ENCODE peak calls at places on chromosomes 1 and 21, in six cellular contexts. D, Y, J, M, W and S are unnamed samples.

GRCh38 chr1:7315316-7315715 is 455.8 kb upstream of the VAMP3 start:
- DNase-seq in D (peak), Y (no peak), J (no peak), M (no peak), W (no peak), S (no peak)

GRCh38 chr1:25991937-25992688 is 5.8 kb downstream of the PAFAH2 start:
- DNase-seq in D (peak), Y (no peak), J (no peak), M (no peak), W (no peak), S (no peak)

GRCh38 chr1:15323989-15324866 is 77.2 kb downstream of the FHAD1 start:
- DNase-seq in D (peak), Y (peak), J (no peak), M (no peak), W (no peak), S (peak)

GRCh38 chr1:229048221-229048620 is 222.7 kb upstream of the RAB4A start:
- DNase-seq in D (no peak), Y (no peak), J (no peak), M (no peak), W (no peak), S (no peak)

GRCh38 chr1:213829806-213830205 is 158.0 kb upstream of the PROX1 start:
- DNase-seq in D (no peak), Y (no peak), J (no peak), M (no peak), W (no peak), S (no peak)

GRCh38 chr1:148372731-148373130 is 110.4 kb downstream of the PPIAL4G start:
- DNase-seq in D (peak), Y (no peak), J (no peak), M (no peak), W (no peak), S (no peak)

GRCh38 chr1:99180915-99181314 is 83.4 kb upstream of the PLPPR4 start:
- DNase-seq in D (no peak), Y (no peak), J (no peak), M (no peak), W (no peak), S (no peak)

GRCh38 chr1:227729881-227730629 is 5.0 kb downstream of the JMJD4 start:
- DNase-seq in D (peak), Y (peak), J (peak), M (peak), W (no peak), S (peak)

GRCh38 chr21:34530264-34530663 is 18.3 kb upstream of the KCNE1 start:
- DNase-seq in D (peak), Y (no peak), J (no peak), M (peak), W (no peak), S (no peak)

GRCh38 chr1:162072770-162073169 is 3.3 kb downstream of the NOS1AP start:
- DNase-seq in D (no peak), Y (no peak), J (no peak), M (no peak), W (no peak), S (no peak)

GRCh38 chr1:162069334-162070093 is at the start of gene NOS1AP:
- DNase-seq in D (peak), Y (peak), J (peak), M (peak), W (peak), S (peak)

GRCh38 chr1:162070825-162071224 is 1.3 kb downstream of the NOS1AP start:
- DNase-seq in D (no peak), Y (peak), J (no peak), M (no peak), W (no peak), S (peak)

GRCh38 chr1:162074548-162074947 is 5.1 kb downstream of the NOS1AP start:
- DNase-seq in D (no peak), Y (peak), J (peak), M (no peak), W (peak), S (no peak)

GRCh38 chr1:162070094-162070748 is 730 bp downstream of the NOS1AP start:
- DNase-seq in D (peak), Y (peak), J (no peak), M (no peak), W (peak), S (peak)
- TF ChIP-seq EZH2 in D (peak), Y (no peak), J (no peak), M (peak), W (no peak), S (no peak)

GRCh38 chr21:32800056-32800455 is 28.5 kb upstream of the PAXBP1 start:
- DNase-seq in D (no peak), Y (no peak), J (no peak), M (no peak), W (no peak), S (no peak)

GRCh38 chr21:32795802-32796489 is 24.4 kb upstream of the PAXBP1 start:
- DNase-seq in D (no peak), Y (no peak), J (no peak), M (no peak), W (no peak), S (no peak)

GRCh38 chr21:32797679-32798078 is 26.1 kb upstream of the PAXBP1 start:
- DNase-seq in D (no peak), Y (no peak), J (no peak), M (no peak), W (no peak), S (no peak)

GRCh38 chr21:32794643-32795042 is 23.1 kb upstream of the PAXBP1 start:
- DNase-seq in D (no peak), Y (no peak), J (no peak), M (no peak), W (no peak), S (no peak)

GRCh38 chr21:32795376-32795775 is 23.8 kb upstream of the PAXBP1 start:
- DNase-seq in D (no peak), Y (no peak), J (no peak), M (no peak), W (no peak), S (no peak)
- TF ChIP-seq EZH2 in D (no peak), Y (no peak), J (no peak), M (no peak), W (no peak), S (no peak)

DNA sequence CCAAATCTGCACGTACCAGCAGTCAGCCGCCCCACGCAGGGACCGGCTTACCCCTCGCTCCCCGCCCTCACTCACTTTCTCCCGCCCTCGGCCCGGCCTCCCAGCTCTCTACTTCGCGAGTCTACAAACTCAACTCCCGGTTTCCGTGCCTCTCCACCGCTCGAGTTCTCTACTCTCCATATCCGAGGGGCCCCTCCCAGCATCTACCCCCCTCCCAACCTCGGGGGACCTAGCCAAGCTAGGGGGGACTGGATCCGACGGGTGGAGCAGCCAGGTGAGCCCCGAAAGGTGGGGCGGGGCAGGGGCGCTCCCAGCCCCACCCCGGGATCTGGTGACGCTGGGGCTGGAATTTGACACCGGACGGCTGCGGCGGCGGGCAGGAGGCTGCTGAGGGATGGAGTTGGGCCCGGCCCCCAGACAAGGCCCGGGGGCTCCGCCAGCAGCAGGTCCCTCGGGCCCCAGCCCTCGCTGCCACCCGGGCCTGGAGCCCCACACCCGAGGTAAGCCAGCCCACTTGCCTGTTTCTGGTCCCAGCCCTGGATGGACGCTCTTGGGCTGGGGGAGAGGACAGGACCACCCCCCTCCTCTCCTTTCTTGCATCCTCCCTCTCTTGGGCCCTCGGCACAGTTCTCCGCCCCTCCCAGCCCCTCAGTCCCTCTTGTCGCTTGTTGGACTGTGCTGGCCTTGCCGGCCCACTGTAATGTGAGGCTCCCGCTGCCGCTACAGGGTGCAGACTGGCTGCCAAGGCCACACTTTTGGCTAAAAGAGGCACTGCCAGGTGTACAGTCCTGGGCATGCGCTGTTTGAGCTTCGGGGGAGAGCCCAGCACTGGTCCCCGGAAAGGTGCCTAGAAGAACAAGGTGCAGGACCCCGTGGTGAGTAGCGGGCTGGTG is at the start of gene ARTN:
- DNase-seq in D (peak), Y (peak), J (peak), M (no peak), W (peak), S (peak)
- TF ChIP-seq EZH2 in D (no peak), Y (no peak), J (no peak), M (no peak), W (no peak), S (no peak)

DNA sequence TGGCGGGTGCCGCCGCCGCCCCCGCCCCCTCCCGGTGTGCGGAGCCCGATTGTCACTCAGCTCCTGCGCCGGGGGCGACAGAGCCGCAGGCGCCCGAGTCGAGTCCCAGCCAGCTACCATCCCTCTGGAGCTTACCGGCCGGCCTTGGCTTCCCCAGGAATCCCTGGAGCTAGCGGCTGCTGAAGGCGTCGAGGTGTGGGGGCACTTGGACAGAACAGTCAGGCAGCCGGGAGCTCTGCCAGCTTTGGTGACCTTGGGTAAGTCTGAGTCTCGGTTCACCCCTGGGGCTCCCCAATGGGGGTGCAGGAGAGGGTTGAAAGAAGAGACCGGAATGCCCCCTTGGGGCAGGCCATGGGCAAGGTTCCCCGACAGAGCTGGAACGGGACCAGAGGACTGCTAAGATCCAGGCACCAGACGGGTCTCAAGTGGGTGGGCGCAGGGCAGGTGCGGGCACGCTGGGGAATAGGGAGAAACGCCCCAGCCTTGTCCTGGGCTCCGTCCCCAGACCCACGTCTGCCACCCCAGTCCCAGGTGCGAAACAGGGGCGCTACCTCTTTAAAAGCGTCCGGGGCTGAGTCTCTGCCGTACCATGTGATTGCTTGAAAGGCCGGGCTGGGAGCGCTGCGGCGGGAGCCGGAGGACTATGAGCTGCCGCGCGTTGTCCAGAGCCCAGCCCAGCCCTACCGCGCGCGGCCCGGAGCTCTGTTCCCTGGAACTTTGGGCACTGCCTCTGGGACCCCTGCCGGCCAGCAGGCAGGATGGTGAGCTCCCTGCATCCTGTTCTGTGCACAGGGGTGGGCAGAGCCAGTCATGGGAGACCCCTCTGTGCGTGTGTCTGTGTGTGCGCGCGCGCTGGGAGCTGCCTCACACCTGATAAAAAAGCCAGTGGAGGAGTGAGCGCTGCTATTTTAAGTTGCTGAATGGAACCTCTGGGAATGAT is at the start of gene ADORA1:
- DNase-seq in D (peak), Y (peak), J (no peak), M (peak), W (peak), S (peak)
- TF ChIP-seq EZH2 in D (no peak), Y (peak), J (peak), M (no peak), W (no peak), S (no peak)

GRCh38 chr1:29159773-29160172 is 21.9 kb downstream of the SRSF4 start:
- DNase-seq in D (no peak), Y (no peak), J (no peak), M (no peak), W (no peak), S (no peak)

GRCh38 chr1:29157269-29157601 is 24.5 kb downstream of the SRSF4 start:
- DNase-seq in D (no peak), Y (no peak), J (no peak), M (no peak), W (no peak), S (no peak)

GRCh38 chr1:29161977-29162376 is 19.7 kb downstream of the SRSF4 start:
- DNase-seq in D (no peak), Y (no peak), J (peak), M (no peak), W (no peak), S (no peak)

GRCh38 chr1:29152046-29152805 is 28.5 kb upstream of the TMEM200B start:
- DNase-seq in D (no peak), Y (no peak), J (no peak), M (no peak), W (no peak), S (no peak)

GRCh38 chr1:29156543-29157268 is 25.0 kb downstream of the SRSF4 start:
- DNase-seq in D (no peak), Y (no peak), J (peak), M (peak), W (no peak), S (peak)
- TF ChIP-seq EZH2 in D (no peak), Y (no peak), J (no peak), M (no peak), W (no peak), S (no peak)

GRCh38 chr1:244100276-244100675 is 49.2 kb downstream of the ZBTB18 start:
- DNase-seq in D (no peak), Y (no peak), J (no peak), M (no peak), W (no peak), S (no peak)

GRCh38 chr1:244100691-244101453 is 49.8 kb downstream of the ZBTB18 start:
- DNase-seq in D (no peak), Y (no peak), J (peak), M (peak), W (no peak), S (no peak)

GRCh38 chr1:244097523-244098390 is 46.7 kb downstream of the ZBTB18 start:
- DNase-seq in D (peak), Y (no peak), J (no peak), M (no peak), W (no peak), S (no peak)

GRCh38 chr1:244102051-244102450 is 51.0 kb downstream of the ZBTB18 start:
- DNase-seq in D (no peak), Y (no peak), J (no peak), M (no peak), W (no peak), S (no peak)

DNA sequence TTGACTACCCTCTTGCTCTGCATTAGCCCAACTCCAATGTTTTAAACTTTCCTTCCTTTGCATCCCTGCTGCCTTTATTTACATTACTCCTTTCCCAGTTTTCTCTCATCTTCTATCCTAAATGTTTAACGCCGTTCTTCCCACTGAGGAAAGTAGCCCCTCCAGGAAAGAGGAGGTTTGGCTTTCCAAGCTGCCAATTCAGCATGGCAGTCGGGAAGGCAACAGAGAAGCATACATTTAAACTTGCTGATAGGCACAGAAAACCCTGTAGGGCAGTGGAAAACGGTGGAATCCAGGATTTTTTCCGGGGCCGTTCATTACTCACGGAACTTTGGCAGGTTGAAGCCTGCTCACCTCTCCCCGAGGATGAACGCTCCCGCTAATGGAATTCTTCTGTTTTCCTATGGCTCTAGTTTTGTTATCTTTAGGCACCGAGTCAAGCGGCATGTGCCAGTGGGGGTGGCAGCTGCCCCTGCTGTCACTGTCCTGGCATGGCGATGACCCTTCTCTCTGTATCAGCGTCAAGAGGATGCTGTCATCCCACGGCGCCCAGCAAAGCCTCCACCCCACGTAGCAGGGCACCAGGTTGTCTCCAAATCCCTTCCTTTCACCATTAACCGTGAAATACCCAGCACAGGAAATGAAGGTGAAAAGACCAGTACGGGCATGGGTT is 48.3 kb downstream of the ZBTB18 start:
- DNase-seq in D (no peak), Y (no peak), J (no peak), M (no peak), W (no peak), S (no peak)
- TF ChIP-seq EZH2 in D (no peak), Y (no peak), J (no peak), M (no peak), W (no peak), S (no peak)

GRCh38 chr1:39671433-39671792 is 494 bp downstream of the NT5C1A start:
- DNase-seq in D (peak), Y (peak), J (no peak), M (no peak), W (no peak), S (peak)
- TF ChIP-seq EZH2 in D (no peak), Y (no peak), J (peak), M (peak), W (no peak), S (no peak)

DNA sequence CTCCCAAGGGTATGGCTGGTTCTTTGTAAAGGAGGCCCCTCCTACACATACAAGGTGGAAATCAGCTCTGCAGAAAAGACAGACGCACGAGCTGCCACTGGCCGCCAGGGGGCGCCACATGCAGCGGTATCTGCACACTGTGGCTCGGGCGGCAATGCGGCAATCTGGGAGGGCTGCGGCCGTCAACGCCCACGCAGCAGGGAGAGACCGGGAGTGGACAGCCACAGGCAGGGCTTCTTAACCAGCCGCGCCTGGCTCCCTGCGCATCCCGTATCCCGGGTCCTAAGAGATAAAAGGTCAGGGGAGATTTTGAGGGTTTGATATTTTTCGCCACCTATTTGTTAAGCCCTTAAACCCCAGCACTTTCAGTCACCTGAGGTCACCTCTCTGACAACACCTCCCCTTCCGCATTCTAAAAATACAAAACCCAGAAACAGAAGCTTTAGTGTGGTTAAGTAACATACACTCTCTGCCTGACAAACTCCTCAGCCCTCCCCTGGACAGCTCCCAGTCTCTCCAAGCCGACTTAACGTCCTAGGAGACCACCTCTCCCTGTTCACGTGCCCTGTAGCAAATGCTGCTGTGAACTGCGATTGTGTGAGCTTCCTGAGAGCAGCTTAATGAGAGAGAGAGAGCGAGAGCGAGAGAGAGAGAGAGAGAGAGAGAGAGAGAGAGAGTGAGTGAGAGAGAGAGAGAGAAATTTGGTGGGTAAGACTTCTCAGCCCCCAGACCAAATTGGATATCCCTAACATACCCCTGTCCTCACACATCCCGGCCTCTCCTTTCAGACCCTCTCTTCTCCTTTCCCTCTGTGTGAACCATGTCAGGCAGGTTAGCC is 13.5 kb upstream of the KCNA2 start:
- DNase-seq in D (peak), Y (peak), J (peak), M (peak), W (peak), S (peak)
- TF ChIP-seq EZH2 in D (no peak), Y (no peak), J (no peak), M (no peak), W (no peak), S (no peak)

GRCh38 chr1:2050793-2051682 is 827 bp downstream of the PRKCZ start:
- DNase-seq in D (no peak), Y (peak), J (no peak), M (no peak), W (no peak), S (peak)
- TF ChIP-seq EZH2 in D (peak), Y (no peak), J (peak), M (peak), W (no peak), S (no peak)

DNA sequence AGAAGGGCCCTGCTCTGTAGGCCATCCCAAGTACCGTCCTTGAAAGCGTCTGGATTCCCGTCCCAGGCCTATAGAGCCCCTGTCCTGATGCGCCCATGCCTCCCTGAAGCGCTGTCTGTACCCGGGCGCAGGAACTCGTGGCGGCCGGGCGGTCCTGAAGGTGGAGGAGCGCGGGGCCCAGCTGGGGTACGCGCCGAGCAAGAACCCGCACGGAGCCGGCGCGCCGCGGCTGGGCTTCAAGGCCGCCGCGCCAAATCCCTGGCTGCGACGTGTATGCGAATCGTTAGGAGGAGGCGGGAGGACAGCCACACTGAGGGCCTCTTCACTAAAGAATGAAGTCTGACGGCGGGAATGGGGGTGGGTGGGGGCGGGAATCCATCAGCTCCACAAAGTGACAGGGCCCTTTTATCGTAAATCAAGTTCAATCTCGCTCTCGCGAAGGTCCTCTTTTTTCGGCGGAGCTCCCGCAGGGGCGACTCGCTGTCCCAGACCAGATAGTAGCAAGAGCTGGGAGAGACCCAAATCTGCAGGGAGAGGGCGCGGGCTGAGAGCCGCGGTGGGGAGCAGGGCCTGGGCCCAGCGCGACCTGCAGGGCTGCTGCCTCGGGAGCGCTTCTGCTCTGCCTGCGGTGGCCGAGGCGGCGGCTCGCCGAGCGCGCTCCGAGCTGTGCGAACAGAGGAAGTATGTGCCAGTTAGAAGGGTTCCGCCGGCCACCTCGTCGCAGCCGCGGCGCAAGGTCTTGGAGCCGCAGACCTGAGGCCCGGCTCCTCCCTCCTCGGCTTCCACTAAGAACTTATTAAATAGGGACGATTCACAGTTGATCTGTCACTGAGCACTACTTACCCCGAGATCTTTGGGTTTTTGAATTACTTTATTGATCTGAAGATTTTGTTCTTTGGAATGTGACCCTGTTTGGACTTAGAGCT is 10.4 kb downstream of the BARHL2 start:
- DNase-seq in D (peak), Y (peak), J (peak), M (no peak), W (no peak), S (peak)
- TF ChIP-seq EZH2 in D (peak), Y (peak), J (no peak), M (no peak), W (no peak), S (peak)